ENCODE peak calls at places on chromosomes 1 and 21, in six cellular contexts. O is transverse colon, S is upper lobe of left lung, F is GM23338, Z is HCT116, E is spleen. H is an unnamed sample.
A peak's percentile ranks its signal among the peaks of the same experiment; 100 is the strongest.

GRCh38 chr1:171252482-171252881 is 4.2 kb downstream of the FMO1 start:
- DNase-seq in F (peak; percentile 21), E (peak; percentile 78), S (no peak), Z (no peak), O (peak; percentile 60), H (no peak)

GRCh38 chr1:222335586-222335985 is 212.3 kb downstream of the HHIPL2 start:
- DNase-seq in O (no peak), F (no peak), S (no peak), Z (no peak), E (no peak), H (no peak)

GRCh38 chr1:239963861-239964260 is 127.8 kb upstream of the FMN2 start:
- DNase-seq in Z (no peak), F (no peak), O (no peak), E (no peak), S (no peak), H (no peak)

GRCh38 chr1:92040971-92041370 is 11.2 kb downstream of the EPHX4 start:
- DNase-seq in Z (no peak), S (no peak), O (no peak), E (no peak), F (peak; percentile 33), H (no peak)

GRCh38 chr1:31133368-31133767 is 67.9 kb upstream of the PUM1 start:
- DNase-seq in F (no peak), O (no peak), S (no peak), Z (no peak), E (no peak), H (no peak)

GRCh38 chr21:36288651-36289243 is 31.2 kb upstream of the MORC3 start:
- DNase-seq in E (no peak), F (no peak), S (no peak), Z (no peak), O (no peak), H (no peak)

GRCh38 chr1:56754713-56755505 is 64.3 kb downstream of the FYB2 start:
- DNase-seq in O (no peak), E (no peak), F (no peak), Z (no peak), S (no peak), H (no peak)

GRCh38 chr1:234617135-234617985 is 7.4 kb upstream of the IRF2BP2 start:
- DNase-seq in E (no peak), F (peak; percentile 43), S (no peak), Z (no peak), O (no peak), H (no peak)

GRCh38 chr1:172999349-172999748 is 51.4 kb downstream of the TNFSF18 start:
- DNase-seq in E (no peak), S (no peak), O (no peak), Z (no peak), F (no peak), H (no peak)

GRCh38 chr1:152034654-152035405 is 2.0 kb downstream of the S100A11 start:
- DNase-seq in S (peak; percentile 67), F (peak; percentile 90), E (no peak), O (peak; percentile 72), Z (peak; percentile 79), H (no peak)

GRCh38 chr21:41065539-41065938 is 102.4 kb upstream of the BACE2 start:
- DNase-seq in O (no peak), E (no peak), F (no peak), S (no peak), Z (no peak), H (no peak)

GRCh38 chr21:35291034-35291433 is 241.9 kb upstream of the RUNX1 start:
- DNase-seq in Z (no peak), S (no peak), O (no peak), E (no peak), F (no peak), H (no peak)

GRCh38 chr1:244329591-244330317 is 122.0 kb downstream of the ADSS2 start:
- DNase-seq in Z (no peak), F (no peak), O (no peak), S (no peak), E (no peak), H (no peak)

GRCh38 chr1:154878371-154879355 is 8.6 kb upstream of the KCNN3 start:
- DNase-seq in S (peak; percentile 79), E (peak; percentile 91), F (peak; percentile 93), Z (peak; percentile 66), O (peak; percentile 80), H (peak; percentile 57)

GRCh38 chr1:55750020-55750995 is 535.1 kb upstream of the USP24 start:
- DNase-seq in F (no peak), E (no peak), S (no peak), O (no peak), Z (no peak), H (no peak)

GRCh38 chr1:61114178-61114870 is 32.0 kb downstream of the NFIA start:
- DNase-seq in O (no peak), F (no peak), E (no peak), Z (no peak), S (no peak), H (no peak)

GRCh38 chr1:163071381-163072255 is 2.5 kb downstream of the RGS4 start:
- DNase-seq in O (peak; percentile 46), F (peak; percentile 82), Z (peak; percentile 60), E (no peak), S (peak; percentile 33), H (peak; percentile 13)

GRCh38 chr1:33348194-33348593 is 27.3 kb upstream of the A3GALT2 start:
- DNase-seq in S (no peak), E (no peak), O (no peak), Z (no peak), F (no peak), H (no peak)

GRCh38 chr1:2459757-2460156 is 16.3 kb upstream of the PLCH2 start:
- DNase-seq in S (no peak), E (no peak), O (no peak), Z (no peak), F (no peak), H (no peak)

GRCh38 chr1:10736623-10737267 is 59.7 kb downstream of the CASZ1 start:
- DNase-seq in S (peak; percentile 84), F (no peak), E (no peak), Z (no peak), O (peak; percentile 39), H (no peak)

GRCh38 chr21:44984792-44985440 is 45.1 kb downstream of the SLX9 start:
- DNase-seq in Z (no peak), F (peak; percentile 47), E (peak; percentile 81), S (no peak), O (no peak), H (no peak)

DNA sequence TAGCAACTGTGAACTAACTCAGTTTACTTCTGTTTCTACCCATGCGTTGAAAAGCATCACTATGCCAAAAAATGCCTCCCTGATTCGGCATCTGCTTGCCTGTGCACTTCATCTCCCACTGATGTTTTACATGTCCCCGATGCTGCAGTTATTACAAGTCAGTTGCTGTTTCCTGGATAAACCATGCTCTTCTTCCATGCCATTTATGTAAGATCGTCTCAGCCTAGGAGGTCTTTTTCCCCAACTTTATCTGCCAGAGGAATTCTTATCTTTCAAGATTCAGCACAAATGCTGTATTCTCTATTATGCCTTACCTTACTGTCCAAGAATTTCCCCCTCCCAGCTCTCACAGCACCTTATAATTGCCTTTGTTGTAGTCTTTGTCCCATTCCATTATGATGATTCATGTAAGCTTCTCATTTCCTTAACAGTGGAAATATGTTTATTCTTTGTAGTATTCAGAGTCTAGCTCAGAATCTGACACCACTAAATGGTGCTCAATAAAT is 30.0 kb downstream of the PRKACB start:
- DNase-seq in E (no peak), S (no peak), Z (peak; percentile 94), O (no peak), F (peak; percentile 14), H (no peak)
- H3K27ac ChIP-seq in E (no peak overlapping the region), S (no peak overlapping the region), Z (peak overlapping the region; percentile 99), O (peak overlapping the region; percentile 36), F (no peak overlapping the region), H (no peak overlapping the region)

GRCh38 chr1:1254667-1254998 is 8.1 kb upstream of the C1QTNF12 start:
- DNase-seq in S (no peak), Z (no peak), O (no peak), F (no peak), E (no peak), H (no peak)
- TF ChIP-seq POLR2AphosphoS5 in S (no peak), Z (no peak), O (no peak), F (no peak), E (no peak), H (no peak)

GRCh38 chr1:156410740-156411139 is 41.7 kb downstream of the RHBG start:
- DNase-seq in E (no peak), F (no peak), O (no peak), S (no peak), Z (no peak), H (no peak)

GRCh38 chr1:156407760-156408159 is 38.7 kb downstream of the RHBG start:
- DNase-seq in F (no peak), Z (no peak), S (no peak), E (peak; percentile 30), O (no peak), H (no peak)

GRCh38 chr1:156409424-156409823 is 40.4 kb downstream of the RHBG start:
- DNase-seq in F (no peak), S (no peak), Z (no peak), E (no peak), O (no peak), H (no peak)

GRCh38 chr1:156412653-156413309 is 43.8 kb downstream of the RHBG start:
- DNase-seq in E (peak; percentile 27), O (no peak), S (no peak), Z (no peak), F (no peak), H (no peak)

GRCh38 chr1:156410238-156410637 is 41.2 kb downstream of the RHBG start:
- DNase-seq in F (no peak), E (no peak), O (no peak), Z (no peak), S (no peak), H (no peak)
- H3K27ac ChIP-seq in F (no peak overlapping the region), E (no peak overlapping the region), O (no peak overlapping the region), Z (no peak overlapping the region), S (no peak overlapping the region), H (no peak overlapping the region)

GRCh38 chr1:21331752-21332480 is 41.7 kb upstream of the ECE1 start:
- DNase-seq in S (no peak), Z (no peak), E (no peak), O (peak; percentile 31), F (no peak), H (peak; percentile 69)
- TF ChIP-seq POLR2AphosphoS5 in S (no peak), Z (no peak), E (no peak), O (peak; percentile 81), F (no peak), H (no peak)

GRCh38 chr1:58325797-58326196 is 220.7 kb downstream of the OMA1 start:
- DNase-seq in S (no peak), Z (no peak), F (peak; percentile 9), O (no peak), E (no peak), H (no peak)
- H3K27ac ChIP-seq in S (no peak overlapping the region), Z (no peak overlapping the region), F (no peak overlapping the region), O (no peak overlapping the region), E (no peak overlapping the region), H (no peak overlapping the region)

GRCh38 chr1:107152332-107152731 is 11.5 kb downstream of the NTNG1 start:
- DNase-seq in Z (no peak), S (no peak), F (no peak), O (no peak), E (no peak), H (no peak)
- TF ChIP-seq POLR2AphosphoS5 in Z (no peak), S (no peak), F (no peak), O (no peak), E (no peak), H (no peak)